ENCODE peak calls at places on chromosomes 16 and 17, in five cellular contexts. K, H, M, E and X are unnamed samples.

GRCh38 chr17:75654176-75654575 is 12.8 kb downstream of the RECQL5 start:
- DNase-seq in K (no peak), H (no peak), M (no peak), E (no peak), X (no peak)

GRCh38 chr16:54936979-54937672 is 6.5 kb downstream of the IRX5 start:
- DNase-seq in K (peak), H (no peak), M (no peak), E (peak), X (peak)

GRCh38 chr17:73861543-73861942 is 217.3 kb upstream of the SDK2 start:
- DNase-seq in K (no peak), H (no peak), M (no peak), E (no peak), X (no peak)

GRCh38 chr16:78501744-78502143 is 402.3 kb downstream of the WWOX start:
- DNase-seq in K (no peak), H (no peak), M (no peak), E (no peak), X (no peak)

GRCh38 chr16:48611329-48612137 is 1.6 kb upstream of the N4BP1 start:
- DNase-seq in K (no peak), H (no peak), M (no peak), E (no peak), X (no peak)

GRCh38 chr17:76568771-76569170 is 16.9 kb downstream of the ST6GALNAC2 start:
- DNase-seq in K (no peak), H (no peak), M (no peak), E (no peak), X (no peak)

GRCh38 chr16:70694517-70695218 is 8.8 kb upstream of the MTSS2 start:
- DNase-seq in K (no peak), H (no peak), M (no peak), E (no peak), X (no peak)

GRCh38 chr16:86909359-86910145 is 331.2 kb downstream of the FOXL1 start:
- DNase-seq in K (no peak), H (no peak), M (no peak), E (no peak), X (no peak)

GRCh38 chr17:15972497-15972951 is 27.0 kb downstream of the ZSWIM7 start:
- DNase-seq in K (no peak), H (no peak), M (no peak), E (no peak), X (no peak)

GRCh38 chr16:79402920-79403319 is 197.6 kb downstream of the MAF start:
- DNase-seq in K (no peak), H (no peak), M (no peak), E (no peak), X (no peak)

GRCh38 chr17:10836966-10837599 is 804 bp downstream of the PIRT start:
- DNase-seq in K (no peak), H (no peak), M (no peak), E (no peak), X (peak)

GRCh38 chr16:68444058-68444657 is 4.2 kb downstream of the SMPD3 start:
- DNase-seq in K (no peak), H (no peak), M (no peak), E (peak), X (peak)

GRCh38 chr17:17877548-17878358 is 41.0 kb upstream of the SREBF1 start:
- DNase-seq in K (peak), H (peak), M (peak), E (peak), X (peak)

GRCh38 chr16:86195863-86196630 is 297.1 kb downstream of the IRF8 start:
- DNase-seq in K (no peak), H (no peak), M (no peak), E (no peak), X (no peak)

GRCh38 chr17:83083368-83084201 is 4.2 kb downstream of the METRNL start:
- DNase-seq in K (peak), H (no peak), M (no peak), E (no peak), X (no peak)

GRCh38 chr17:31686495-31686894 is 172.5 kb downstream of the COPRS start:
- DNase-seq in K (no peak), H (no peak), M (no peak), E (no peak), X (no peak)

GRCh38 chr16:84228321-84228838 is 11.4 kb downstream of the KCNG4 start:
- DNase-seq in K (peak), H (no peak), M (peak), E (no peak), X (peak)

GRCh38 chr17:17682737-17683675 is 1.7 kb downstream of the RAI1 start:
- DNase-seq in K (peak), H (no peak), M (peak), E (peak), X (peak)

GRCh38 chr17:1179635-1180433 is at the start of gene ABR:
- DNase-seq in K (peak), H (no peak), M (peak), E (no peak), X (peak)

GRCh38 chr17:2235792-2236365 is 67.7 kb downstream of the SMG6 start:
- DNase-seq in K (peak), H (no peak), M (peak), E (no peak), X (no peak)

GRCh38 chr17:41959336-41960095 is 7.1 kb upstream of the CNP start:
- DNase-seq in K (peak), H (no peak), M (no peak), E (peak), X (no peak)

GRCh38 chr16:88734361-88734728 is 28.0 kb downstream of the CTU2 start:
- DNase-seq in K (no peak), H (no peak), M (no peak), E (no peak), X (no peak)

GRCh38 chr16:9012848-9013507 is 49.3 kb upstream of the USP7 start:
- DNase-seq in K (no peak), H (no peak), M (no peak), E (peak), X (no peak)

GRCh38 chr17:80283116-80283852 is 22.6 kb downstream of the RNF213 start:
- DNase-seq in K (no peak), H (no peak), M (no peak), E (no peak), X (no peak)

GRCh38 chr17:61425682-61426481 is 26.2 kb downstream of the TBX2 start:
- DNase-seq in K (no peak), H (no peak), M (no peak), E (peak), X (peak)

GRCh38 chr16:14562691-14563491 is 67.2 kb downstream of the PARN start:
- DNase-seq in K (peak), H (no peak), M (no peak), E (peak), X (peak)

GRCh38 chr16:75341934-75342811 is 90.7 kb upstream of the BCAR1 start:
- DNase-seq in K (peak), H (no peak), M (no peak), E (no peak), X (peak)

GRCh38 chr16:4915226-4915761 is 21.7 kb downstream of the PPL start:
- DNase-seq in K (peak), H (no peak), M (no peak), E (no peak), X (no peak)

GRCh38 chr16:66220766-66221165 is 145.7 kb upstream of the CDH5 start:
- DNase-seq in K (no peak), H (no peak), M (no peak), E (no peak), X (no peak)

GRCh38 chr17:50482516-50482915 is 3.9 kb downstream of the RSAD1 start:
- DNase-seq in K (peak), H (peak), M (peak), E (peak), X (peak)

GRCh38 chr16:12985516-12985915 is 84.1 kb downstream of the SHISA9 start:
- DNase-seq in K (no peak), H (no peak), M (no peak), E (no peak), X (no peak)

GRCh38 chr17:65121916-65122821 is 15.0 kb upstream of the RGS9 start:
- DNase-seq in K (no peak), H (no peak), M (no peak), E (no peak), X (no peak)

GRCh38 chr17:47935961-47936360 is 5.4 kb upstream of the PNPO start:
- DNase-seq in K (peak), H (no peak), M (no peak), E (no peak), X (no peak)

GRCh38 chr17:63446981-63447687 is 1.0 kb upstream of the CYB561 start:
- DNase-seq in K (no peak), H (no peak), M (no peak), E (no peak), X (peak)

GRCh38 chr16:86222965-86223551 is 287.3 kb upstream of the FOXF1 start:
- DNase-seq in K (peak), H (no peak), M (no peak), E (no peak), X (no peak)

GRCh38 chr17:58388302-58389190 is 28.8 kb downstream of the RNF43 start:
- DNase-seq in K (no peak), H (no peak), M (no peak), E (no peak), X (no peak)

GRCh38 chr17:19341641-19342610 is 20.6 kb downstream of the B9D1 start:
- DNase-seq in K (peak), H (no peak), M (no peak), E (no peak), X (no peak)

GRCh38 chr16:56334761-56335160 is 90.6 kb downstream of the AMFR start:
- DNase-seq in K (no peak), H (no peak), M (no peak), E (no peak), X (peak)

GRCh38 chr16:56331399-56331798 is 93.9 kb downstream of the AMFR start:
- DNase-seq in K (no peak), H (no peak), M (no peak), E (no peak), X (no peak)

GRCh38 chr16:56330476-56330875 is 94.9 kb downstream of the AMFR start:
- DNase-seq in K (no peak), H (no peak), M (no peak), E (no peak), X (no peak)

GRCh38 chr16:56331915-56332314 is 93.4 kb downstream of the AMFR start:
- DNase-seq in K (no peak), H (no peak), M (no peak), E (no peak), X (no peak)

DNA sequence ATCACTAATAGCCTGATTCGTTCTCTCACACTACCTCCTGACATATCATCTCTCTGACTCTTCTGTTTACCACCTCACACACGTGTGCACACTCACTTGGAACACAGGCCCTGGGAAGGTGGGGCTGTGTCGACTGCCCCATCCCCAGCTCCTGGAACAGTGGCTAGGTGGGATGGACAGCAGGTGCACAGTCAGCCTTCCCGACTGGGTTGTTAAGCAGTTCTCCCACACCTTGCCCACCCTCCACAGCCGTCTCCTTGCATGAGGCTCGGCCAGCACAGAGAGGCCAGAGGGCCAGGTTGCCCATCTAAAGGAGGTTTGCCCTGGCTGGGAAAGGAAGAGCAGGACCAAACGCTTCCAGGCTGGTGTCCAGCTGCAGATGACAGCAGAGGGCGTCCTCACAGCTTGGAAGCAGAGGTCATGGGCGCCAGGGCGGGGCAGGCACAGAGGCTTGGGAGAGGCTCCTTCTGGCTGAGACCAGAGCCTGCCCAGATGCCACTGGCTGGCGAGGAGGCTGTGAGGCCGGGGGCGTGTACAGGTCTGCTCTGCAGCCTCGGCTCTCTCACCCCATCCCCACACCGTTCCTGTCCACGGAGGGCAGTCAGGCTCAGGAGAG is 92.8 kb downstream of the AMFR start:
- DNase-seq in K (peak), H (no peak), M (peak), E (peak), X (peak)
- TF ChIP-seq CTCF in K (peak), H (no peak), M (peak), E (peak), X (no peak)

GRCh38 chr16:81657224-81657623 is 121.9 kb upstream of the PLCG2 start:
- DNase-seq in K (no peak), H (no peak), M (no peak), E (no peak), X (no peak)
- H3K4me3 ChIP-seq in K (no peak), H (no peak), M (no peak), E (no peak), X (no peak)

GRCh38 chr16:24297375-24297774 is 41.2 kb downstream of the CACNG3 start:
- DNase-seq in K (no peak), H (no peak), M (no peak), E (no peak), X (no peak)

GRCh38 chr16:24298539-24298938 is 42.4 kb downstream of the CACNG3 start:
- DNase-seq in K (no peak), H (no peak), M (no peak), E (no peak), X (no peak)

GRCh38 chr16:24302636-24303035 is 46.5 kb downstream of the CACNG3 start:
- DNase-seq in K (no peak), H (no peak), M (no peak), E (no peak), X (no peak)
- TF ChIP-seq CTCF in K (no peak), H (no peak), M (no peak), E (no peak), X (no peak)

GRCh38 chr16:90077757-90078593 is 844 bp upstream of the PRDM7 start:
- DNase-seq in K (peak), H (no peak), M (no peak), E (no peak), X (peak)
- H3K4me3 ChIP-seq in K (peak), H (peak), M (peak), E (no peak), X (peak)

GRCh38 chr17:78728495-78728894 is 53.6 kb downstream of the CYTH1 start:
- DNase-seq in K (no peak), H (no peak), M (no peak), E (no peak), X (no peak)

GRCh38 chr17:78726471-78727010 is 55.5 kb downstream of the CYTH1 start:
- DNase-seq in K (no peak), H (no peak), M (no peak), E (no peak), X (no peak)

GRCh38 chr17:78727057-78727456 is 55.0 kb downstream of the CYTH1 start:
- DNase-seq in K (no peak), H (no peak), M (no peak), E (no peak), X (no peak)

GRCh38 chr17:78729636-78730035 is 52.4 kb downstream of the CYTH1 start:
- DNase-seq in K (no peak), H (no peak), M (no peak), E (no peak), X (no peak)

DNA sequence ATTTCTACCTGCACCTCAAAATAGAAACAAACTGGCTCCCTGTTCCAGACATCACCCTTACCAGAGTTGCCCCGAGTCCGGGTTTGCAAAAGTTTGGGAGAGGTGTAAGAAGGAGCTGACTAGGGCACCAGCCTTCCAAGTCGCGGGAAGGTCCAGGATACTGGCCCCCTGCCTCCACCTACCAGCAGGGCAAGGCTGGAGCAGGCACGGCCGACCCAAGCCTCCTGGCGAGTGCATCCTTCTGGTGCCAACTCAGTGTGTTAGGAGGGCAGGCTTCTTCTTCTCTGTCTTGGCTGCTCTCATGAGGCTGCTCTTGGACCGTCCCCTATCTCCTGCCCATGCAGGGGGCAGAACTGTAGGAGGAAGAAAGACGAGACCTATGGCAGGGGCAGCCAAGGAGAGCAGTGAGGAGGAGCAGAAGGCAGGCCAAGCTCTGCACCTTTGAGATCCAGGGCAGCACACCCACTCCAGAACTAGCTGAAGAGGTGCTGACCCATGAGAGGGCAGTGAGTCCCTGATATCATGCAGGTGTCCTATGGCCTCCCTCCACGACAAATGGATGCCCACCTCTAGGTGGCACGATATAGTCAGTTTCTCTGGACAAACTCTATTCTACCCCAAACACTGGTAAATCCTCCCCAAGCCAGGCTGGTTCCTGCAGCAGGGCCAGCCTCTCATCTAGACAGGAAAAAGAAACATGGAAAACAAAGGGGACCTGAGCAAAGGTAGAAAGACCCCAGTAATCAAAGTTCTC is 54.4 kb downstream of the CYTH1 start:
- DNase-seq in K (no peak), H (no peak), M (no peak), E (no peak), X (no peak)
- TF ChIP-seq CTCF in K (no peak), H (no peak), M (no peak), E (no peak), X (no peak)

GRCh38 chr16:3168706-3169105 is 19.3 kb upstream of the OR1F1 start:
- DNase-seq in K (no peak), H (no peak), M (no peak), E (no peak), X (no peak)

GRCh38 chr16:3171181-3171854 is 16.7 kb upstream of the OR1F1 start:
- DNase-seq in K (no peak), H (no peak), M (no peak), E (no peak), X (no peak)

GRCh38 chr16:3173892-3174617 is 13.9 kb upstream of the OR1F1 start:
- DNase-seq in K (no peak), H (no peak), M (no peak), E (peak), X (no peak)

GRCh38 chr16:3171855-3172593 is 16.0 kb upstream of the OR1F1 start:
- DNase-seq in K (peak), H (no peak), M (no peak), E (no peak), X (no peak)

DNA sequence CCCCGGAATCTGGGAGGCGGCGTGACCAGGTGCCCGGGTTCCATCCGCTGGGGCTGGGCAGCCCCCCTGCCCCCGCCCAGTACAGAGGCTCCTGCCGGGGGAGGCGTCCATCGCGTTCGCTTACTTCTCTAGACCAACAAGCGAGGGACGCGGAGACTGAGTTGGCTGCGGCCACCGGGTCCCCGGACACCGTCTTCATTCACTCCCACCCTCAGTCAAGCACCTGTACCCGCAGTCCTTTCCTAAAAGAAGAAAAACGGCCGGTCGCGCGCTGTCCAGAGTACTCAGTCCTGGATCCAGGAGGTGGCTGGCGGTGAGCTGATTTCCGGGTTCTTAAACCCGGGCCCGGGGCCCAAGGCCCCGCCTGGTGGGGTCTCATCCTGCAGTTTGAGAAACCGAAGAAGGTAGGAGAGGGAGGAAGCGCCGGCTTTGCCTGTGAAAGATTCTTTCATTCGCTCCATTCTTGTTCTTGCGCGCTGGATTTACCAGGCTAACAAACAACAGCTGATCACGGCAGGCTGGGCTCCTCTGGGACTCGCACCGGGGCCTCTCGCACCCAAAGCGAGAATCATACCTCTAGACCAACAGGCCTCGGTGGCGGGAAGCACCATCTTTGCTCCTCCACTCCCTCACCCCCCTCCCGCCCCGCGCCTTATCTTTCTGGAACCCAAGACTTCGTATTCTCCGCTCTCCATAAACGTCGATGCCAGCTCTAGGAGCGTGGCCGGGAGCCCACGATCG is 17.4 kb upstream of the OR1F1 start:
- DNase-seq in K (no peak), H (no peak), M (no peak), E (no peak), X (no peak)
- H3K4me3 ChIP-seq in K (no peak), H (no peak), M (peak), E (no peak), X (no peak)

GRCh38 chr17:49437696-49438438 is 23.2 kb upstream of the PHB1 start:
- DNase-seq in K (no peak), H (no peak), M (no peak), E (no peak), X (no peak)

GRCh38 chr17:49439673-49440571 is 25.2 kb upstream of the PHB1 start:
- DNase-seq in K (peak), H (no peak), M (no peak), E (no peak), X (no peak)

GRCh38 chr17:49439305-49439672 is 24.6 kb upstream of the PHB1 start:
- DNase-seq in K (no peak), H (no peak), M (no peak), E (no peak), X (no peak)

GRCh38 chr17:49438439-49438861 is 23.8 kb upstream of the PHB1 start:
- DNase-seq in K (no peak), H (no peak), M (no peak), E (no peak), X (no peak)

GRCh38 chr17:49438885-49439284 is 24.2 kb upstream of the PHB1 start:
- DNase-seq in K (no peak), H (no peak), M (no peak), E (no peak), X (no peak)
- TF ChIP-seq CTCF in K (no peak), H (no peak), M (peak), E (no peak), X (no peak)